ENCODE peak calls at places on chromosomes 6 and 20, in eight cellular contexts. G is NCI-H748 treated with DMSO at 0.1 percent for 48 hours; F is endothelial cell of umbilical vein; R is Right ventricle myocardium superior; U is iPS DF 19.7; P is IMR-90; H is RWPE1; W is stimulated activated naive CD8-positive, alpha-beta T cell treated with anti-CD3 and anti-CD28 coated beads, Interleukin-15, Interleukin-2, amounts not matched to agents 100 U/mL and 50 U/mL, for 24 hours. E is an unnamed sample.

GRCh38 chr6:111687652-111688051 is 82.0 kb upstream of the TRAF3IP2 start:
- DNase-seq in R (no peak), G (no peak), P (no peak), H (peak), W (no peak), U (no peak), F (no peak), E (no peak)

GRCh38 chr20:56764671-56765070 is 135.6 kb downstream of the TFAP2C start:
- DNase-seq in G (no peak), U (no peak), W (no peak), R (no peak), F (no peak), H (no peak), P (no peak), E (no peak)

GRCh38 chr6:24245275-24245674 is 112.6 kb downstream of the DCDC2 start:
- DNase-seq in R (no peak), H (no peak), G (no peak), F (no peak), U (no peak), W (no peak), P (no peak), E (no peak)

GRCh38 chr6:7542878-7543394 is 1.5 kb downstream of the DSP start:
- DNase-seq in W (no peak), R (peak), H (peak), G (peak), U (no peak), F (no peak), P (peak), E (peak)

GRCh38 chr6:27531772-27532459 is 59.0 kb upstream of the ZNF184 start:
- DNase-seq in R (no peak), F (no peak), G (no peak), H (no peak), W (no peak), P (no peak), U (no peak), E (no peak)

GRCh38 chr20:36521526-36521925 is 19.8 kb upstream of the MYL9 start:
- DNase-seq in F (no peak), G (no peak), R (no peak), W (no peak), P (no peak), H (no peak), U (no peak), E (no peak)

GRCh38 chr20:9206486-9206885 is 137.6 kb downstream of the PLCB4 start:
- DNase-seq in R (no peak), G (no peak), W (no peak), P (no peak), H (no peak), F (no peak), U (no peak), E (no peak)

GRCh38 chr6:86477510-86478166 is 459.7 kb upstream of the HTR1E start:
- DNase-seq in W (no peak), R (no peak), H (no peak), G (peak), P (no peak), U (no peak), F (no peak), E (no peak)

GRCh38 chr20:50478162-50479036 is 31.8 kb upstream of the PTPN1 start:
- DNase-seq in R (peak), F (no peak), H (peak), W (peak), G (no peak), U (peak), P (peak), E (no peak)